ENCODE peak calls at places on chromosomes 16 and 17, in six cellular contexts. One of them, this sample, is unnamed.

GRCh38 chr16:74605746-74606520 is 981 bp downstream of the GLG1 start:
- DNase-seq in transverse colon: no peak
- DNase-seq in neural progenitor cell: peak; percentile 51
- DNase-seq in adrenal gland: no peak
- DNase-seq in left lung: no peak
- DNase-seq in HCT116: no peak
- DNase-seq in this sample: no peak

GRCh38 chr16:47503936-47504335 is 42.8 kb downstream of the PHKB start:
- DNase-seq in left lung: no peak
- DNase-seq in neural progenitor cell: no peak
- DNase-seq in HCT116: peak; percentile 3
- DNase-seq in adrenal gland: no peak
- DNase-seq in transverse colon: no peak
- DNase-seq in this sample: no peak

GRCh38 chr16:75105306-75106061 is 11.1 kb downstream of the LDHD start:
- DNase-seq in neural progenitor cell: no peak
- DNase-seq in HCT116: no peak
- DNase-seq in adrenal gland: peak; percentile 88
- DNase-seq in left lung: peak; percentile 74
- DNase-seq in transverse colon: peak; percentile 62
- DNase-seq in this sample: no peak

GRCh38 chr17:18182978-18183333 is 672 bp upstream of the ALKBH5 start:
- DNase-seq in neural progenitor cell: no peak
- DNase-seq in transverse colon: peak; percentile 82
- DNase-seq in HCT116: no peak
- DNase-seq in left lung: peak; percentile 88
- DNase-seq in adrenal gland: peak; percentile 91
- DNase-seq in this sample: peak; percentile 77

GRCh38 chr16:12503201-12503600 is 300.5 kb downstream of the CPPED1 start:
- DNase-seq in HCT116: no peak
- DNase-seq in transverse colon: no peak
- DNase-seq in neural progenitor cell: no peak
- DNase-seq in adrenal gland: no peak
- DNase-seq in left lung: no peak
- DNase-seq in this sample: no peak

GRCh38 chr17:57898487-57899311 is 48.9 kb upstream of the MRPS23 start:
- DNase-seq in left lung: peak; percentile 71
- DNase-seq in adrenal gland: peak; percentile 85
- DNase-seq in HCT116: no peak
- DNase-seq in transverse colon: peak; percentile 54
- DNase-seq in neural progenitor cell: peak; percentile 94
- DNase-seq in this sample: no peak

GRCh38 chr16:56081371-56081770 is 109.9 kb upstream of the GNAO1 start:
- DNase-seq in neural progenitor cell: no peak
- DNase-seq in HCT116: no peak
- DNase-seq in transverse colon: no peak
- DNase-seq in left lung: no peak
- DNase-seq in adrenal gland: no peak
- DNase-seq in this sample: no peak

GRCh38 chr16:73053038-73053378 is 5.1 kb upstream of the ZFHX3 start:
- DNase-seq in neural progenitor cell: no peak
- DNase-seq in left lung: no peak
- DNase-seq in transverse colon: no peak
- DNase-seq in adrenal gland: no peak
- DNase-seq in HCT116: no peak
- DNase-seq in this sample: no peak

GRCh38 chr16:976389-976931 is 5.1 kb upstream of the SOX8 start:
- DNase-seq in adrenal gland: no peak
- DNase-seq in HCT116: no peak
- DNase-seq in transverse colon: no peak
- DNase-seq in left lung: no peak
- DNase-seq in neural progenitor cell: no peak
- DNase-seq in this sample: no peak

GRCh38 chr17:51860934-51861561 is 297.5 kb downstream of the CA10 start:
- DNase-seq in HCT116: peak; percentile 18
- DNase-seq in transverse colon: peak; percentile 47
- DNase-seq in adrenal gland: peak; percentile 77
- DNase-seq in neural progenitor cell: peak; percentile 83
- DNase-seq in left lung: no peak
- DNase-seq in this sample: peak; percentile 46

GRCh38 chr16:2473999-2474876 is 689 bp upstream of the TBC1D24 start:
- DNase-seq in transverse colon: peak; percentile 62
- DNase-seq in left lung: no peak
- DNase-seq in neural progenitor cell: peak; percentile 76
- DNase-seq in adrenal gland: no peak
- DNase-seq in HCT116: no peak
- DNase-seq in this sample: peak; percentile 49

GRCh38 chr17:12985431-12986285 is 32.2 kb downstream of the ELAC2 start:
- DNase-seq in left lung: no peak
- DNase-seq in adrenal gland: no peak
- DNase-seq in HCT116: no peak
- DNase-seq in transverse colon: no peak
- DNase-seq in neural progenitor cell: no peak
- DNase-seq in this sample: no peak

GRCh38 chr17:78716814-78717393 is 65.2 kb downstream of the CYTH1 start:
- DNase-seq in adrenal gland: peak; percentile 93
- DNase-seq in neural progenitor cell: peak; percentile 57
- DNase-seq in transverse colon: peak; percentile 81
- DNase-seq in HCT116: no peak
- DNase-seq in left lung: peak; percentile 64
- DNase-seq in this sample: peak; percentile 77

GRCh38 chr17:45972531-45972930 is 26.5 kb upstream of the STH start:
- DNase-seq in left lung: no peak
- DNase-seq in transverse colon: no peak
- DNase-seq in neural progenitor cell: no peak
- DNase-seq in HCT116: no peak
- DNase-seq in adrenal gland: no peak
- DNase-seq in this sample: no peak

GRCh38 chr16:81615833-81616232 is 163.3 kb upstream of the PLCG2 start:
- DNase-seq in neural progenitor cell: no peak
- DNase-seq in left lung: no peak
- DNase-seq in HCT116: no peak
- DNase-seq in adrenal gland: no peak
- DNase-seq in transverse colon: no peak
- DNase-seq in this sample: no peak

GRCh38 chr17:2412561-2413021 is 11.7 kb upstream of the MNT start:
- DNase-seq in left lung: no peak
- DNase-seq in neural progenitor cell: peak; percentile 23
- DNase-seq in transverse colon: no peak
- DNase-seq in adrenal gland: peak; percentile 74
- DNase-seq in HCT116: no peak
- DNase-seq in this sample: no peak

GRCh38 chr17:64634217-64634616 is 27.9 kb downstream of the SMURF2 start:
- DNase-seq in left lung: no peak
- DNase-seq in transverse colon: no peak
- DNase-seq in adrenal gland: no peak
- DNase-seq in neural progenitor cell: no peak
- DNase-seq in HCT116: no peak
- DNase-seq in this sample: no peak

GRCh38 chr17:81926451-81927144 is 937 bp downstream of the MAFG start:
- DNase-seq in HCT116: peak; percentile 47
- DNase-seq in left lung: peak; percentile 87
- DNase-seq in neural progenitor cell: peak; percentile 85
- DNase-seq in transverse colon: peak; percentile 90
- DNase-seq in adrenal gland: peak; percentile 90
- DNase-seq in this sample: peak; percentile 88

GRCh38 chr16:16867994-16868393 is 489.1 kb downstream of the NPIPA7 start:
- DNase-seq in left lung: no peak
- DNase-seq in neural progenitor cell: peak; percentile 65
- DNase-seq in transverse colon: no peak
- DNase-seq in adrenal gland: no peak
- DNase-seq in HCT116: no peak
- DNase-seq in this sample: no peak

GRCh38 chr17:80101946-80102706 is 745 bp downstream of the GAA start:
- DNase-seq in transverse colon: no peak
- DNase-seq in HCT116: no peak
- DNase-seq in neural progenitor cell: peak; percentile 61
- DNase-seq in adrenal gland: peak; percentile 63
- DNase-seq in left lung: peak; percentile 42
- DNase-seq in this sample: no peak

GRCh38 chr17:81308161-81308560 is 13.1 kb upstream of the SLC38A10 start:
- DNase-seq in HCT116: no peak
- DNase-seq in adrenal gland: no peak
- DNase-seq in neural progenitor cell: no peak
- DNase-seq in transverse colon: no peak
- DNase-seq in left lung: no peak
- DNase-seq in this sample: no peak

GRCh38 chr17:63332286-63332685 is 113.8 kb downstream of the CYB561 start:
- DNase-seq in transverse colon: no peak
- DNase-seq in left lung: no peak
- DNase-seq in neural progenitor cell: no peak
- DNase-seq in adrenal gland: no peak
- DNase-seq in HCT116: no peak
- DNase-seq in this sample: no peak

GRCh38 chr16:23410176-23410575 is 42.8 kb downstream of the COG7 start:
- DNase-seq in adrenal gland: no peak
- DNase-seq in neural progenitor cell: no peak
- DNase-seq in left lung: no peak
- DNase-seq in HCT116: no peak
- DNase-seq in transverse colon: no peak
- DNase-seq in this sample: no peak

GRCh38 chr17:64658931-64659330 is 3.2 kb downstream of the SMURF2 start:
- DNase-seq in neural progenitor cell: no peak
- DNase-seq in left lung: no peak
- DNase-seq in adrenal gland: no peak
- DNase-seq in transverse colon: no peak
- DNase-seq in HCT116: no peak
- DNase-seq in this sample: no peak

GRCh38 chr17:37089998-37090397 is 141.2 kb downstream of the AATF start:
- DNase-seq in neural progenitor cell: no peak
- DNase-seq in left lung: no peak
- DNase-seq in transverse colon: no peak
- DNase-seq in adrenal gland: no peak
- DNase-seq in HCT116: no peak
- DNase-seq in this sample: no peak

GRCh38 chr16:48446534-48446920 is 61.3 kb upstream of the SIAH1 start:
- DNase-seq in transverse colon: no peak
- DNase-seq in left lung: no peak
- DNase-seq in adrenal gland: peak; percentile 31
- DNase-seq in HCT116: no peak
- DNase-seq in neural progenitor cell: peak; percentile 56
- DNase-seq in this sample: peak; percentile 40

GRCh38 chr16:57609541-57610401 is 18.7 kb upstream of the ADGRG1 start:
- DNase-seq in adrenal gland: peak; percentile 62
- DNase-seq in neural progenitor cell: no peak
- DNase-seq in transverse colon: peak; percentile 56
- DNase-seq in HCT116: no peak
- DNase-seq in left lung: peak; percentile 30
- DNase-seq in this sample: no peak

GRCh38 chr17:48326311-48326710 is 103.7 kb downstream of the SKAP1 start:
- DNase-seq in HCT116: no peak
- DNase-seq in neural progenitor cell: no peak
- DNase-seq in left lung: no peak
- DNase-seq in adrenal gland: no peak
- DNase-seq in transverse colon: no peak
- DNase-seq in this sample: no peak

GRCh38 chr17:48317732-48318131 is 112.3 kb downstream of the SKAP1 start:
- DNase-seq in transverse colon: no peak
- DNase-seq in adrenal gland: no peak
- DNase-seq in neural progenitor cell: no peak
- DNase-seq in left lung: no peak
- DNase-seq in HCT116: no peak
- DNase-seq in this sample: no peak

GRCh38 chr17:48322060-48322459 is 108.0 kb downstream of the SKAP1 start:
- DNase-seq in HCT116: no peak
- DNase-seq in left lung: no peak
- DNase-seq in transverse colon: no peak
- DNase-seq in neural progenitor cell: no peak
- DNase-seq in adrenal gland: no peak
- DNase-seq in this sample: no peak
- TF ChIP-seq CTCF in HCT116: peak; percentile 53
- TF ChIP-seq CTCF in left lung: no peak
- TF ChIP-seq CTCF in transverse colon: no peak
- TF ChIP-seq CTCF in neural progenitor cell: no peak
- TF ChIP-seq CTCF in adrenal gland: no peak
- TF ChIP-seq CTCF in this sample: no peak

GRCh38 chr17:43398724-43399595 is at the start of gene ARL4D:
- DNase-seq in left lung: peak; percentile 89
- DNase-seq in transverse colon: peak; percentile 92
- DNase-seq in HCT116: no peak
- DNase-seq in neural progenitor cell: peak; percentile 94
- DNase-seq in adrenal gland: peak; percentile 94
- DNase-seq in this sample: peak; percentile 93
- H3K27ac ChIP-seq in left lung: peak within 1 kb of the TSS; percentile 44
- H3K27ac ChIP-seq in transverse colon: peak within 1 kb of the TSS; percentile 94
- H3K27ac ChIP-seq in HCT116: peak within 1 kb of the TSS; percentile 36
- H3K27ac ChIP-seq in neural progenitor cell: no peak within 1 kb of the TSS
- H3K27ac ChIP-seq in adrenal gland: no peak within 1 kb of the TSS
- H3K27ac ChIP-seq in this sample: peak within 1 kb of the TSS; percentile 78

GRCh38 chr16:62475573-62475972 is 439.3 kb upstream of the CDH8 start:
- DNase-seq in transverse colon: no peak
- DNase-seq in left lung: no peak
- DNase-seq in HCT116: no peak
- DNase-seq in adrenal gland: no peak
- DNase-seq in neural progenitor cell: no peak
- DNase-seq in this sample: no peak
- H3K9me3 ChIP-seq in transverse colon: peaks cover 5% of the 10 kb centered on the region
- H3K9me3 ChIP-seq in left lung: peaks cover 55% of the 10 kb centered on the region
- H3K9me3 ChIP-seq in HCT116: peaks cover 7% of the 10 kb centered on the region
- H3K9me3 ChIP-seq in adrenal gland: no peaks in the 10 kb centered on the region
- H3K9me3 ChIP-seq in neural progenitor cell: no peaks in the 10 kb centered on the region
- H3K9me3 ChIP-seq in this sample: no peaks in the 10 kb centered on the region

GRCh38 chr16:29757950-29758466 is 12.2 kb upstream of the C16orf54 start:
- DNase-seq in left lung: no peak
- DNase-seq in adrenal gland: no peak
- DNase-seq in HCT116: no peak
- DNase-seq in neural progenitor cell: no peak
- DNase-seq in transverse colon: no peak
- DNase-seq in this sample: no peak
- TF ChIP-seq CTCF in left lung: no peak
- TF ChIP-seq CTCF in adrenal gland: no peak
- TF ChIP-seq CTCF in HCT116: no peak
- TF ChIP-seq CTCF in neural progenitor cell: no peak
- TF ChIP-seq CTCF in transverse colon: no peak
- TF ChIP-seq CTCF in this sample: no peak

GRCh38 chr16:10040136-10041080 is 141.8 kb downstream of the GRIN2A start:
- DNase-seq in transverse colon: no peak
- DNase-seq in left lung: no peak
- DNase-seq in neural progenitor cell: peak; percentile 61
- DNase-seq in HCT116: no peak
- DNase-seq in adrenal gland: no peak
- DNase-seq in this sample: no peak
- H3K27ac ChIP-seq in transverse colon: no peak overlapping the region
- H3K27ac ChIP-seq in left lung: no peak overlapping the region
- H3K27ac ChIP-seq in neural progenitor cell: no peak overlapping the region
- H3K27ac ChIP-seq in HCT116: no peak overlapping the region
- H3K27ac ChIP-seq in adrenal gland: no peak overlapping the region
- H3K27ac ChIP-seq in this sample: no peak overlapping the region

This sample was measured in Peyer's patch.